ENCODE peak calls at places on chromosomes 16 and 17, in four cellular contexts. One of them, this sample, is unnamed. For H3K36me3, the result is how much of the 10 kb centered on the place peaks cover.

GRCh38 chr16:31223044-31223443 is 6.1 kb upstream of the PYDC1 start:
- DNase-seq in prostate gland: no peak
- DNase-seq in upper lobe of right lung: no peak
- DNase-seq in stomach: no peak
- DNase-seq in this sample: no peak

GRCh38 chr17:55225237-55225636 is 39.5 kb upstream of the HLF start:
- DNase-seq in prostate gland: no peak
- DNase-seq in stomach: no peak
- DNase-seq in upper lobe of right lung: no peak
- DNase-seq in this sample: no peak

GRCh38 chr16:86220552-86220951 is 289.8 kb upstream of the FOXF1 start:
- DNase-seq in upper lobe of right lung: no peak
- DNase-seq in prostate gland: no peak
- DNase-seq in stomach: peak
- DNase-seq in this sample: no peak

GRCh38 chr17:43992641-43993040 is 11.8 kb upstream of the NAGS start:
- DNase-seq in prostate gland: no peak
- DNase-seq in upper lobe of right lung: no peak
- DNase-seq in stomach: no peak
- DNase-seq in this sample: no peak

GRCh38 chr16:457732-458400 is 32.4 kb downstream of the RAB11FIP3 start:
- DNase-seq in stomach: no peak
- DNase-seq in prostate gland: no peak
- DNase-seq in upper lobe of right lung: no peak
- DNase-seq in this sample: no peak

GRCh38 chr17:78767806-78768205 is 14.3 kb downstream of the CYTH1 start:
- DNase-seq in upper lobe of right lung: no peak
- DNase-seq in stomach: no peak
- DNase-seq in prostate gland: peak
- DNase-seq in this sample: no peak

GRCh38 chr16:54801445-54801844 is 129.2 kb upstream of the IRX5 start:
- DNase-seq in upper lobe of right lung: no peak
- DNase-seq in prostate gland: no peak
- DNase-seq in stomach: no peak
- DNase-seq in this sample: no peak

GRCh38 chr17:59783221-59784016 is 76.0 kb downstream of the VMP1 start:
- DNase-seq in prostate gland: no peak
- DNase-seq in stomach: no peak
- DNase-seq in upper lobe of right lung: no peak
- DNase-seq in this sample: no peak

GRCh38 chr17:76199466-76199865 is 40.8 kb downstream of the RNF157 start:
- DNase-seq in stomach: no peak
- DNase-seq in upper lobe of right lung: no peak
- DNase-seq in prostate gland: no peak
- DNase-seq in this sample: no peak

GRCh38 chr16:87406495-87407088 is 14.5 kb downstream of the MAP1LC3B start:
- DNase-seq in prostate gland: no peak
- DNase-seq in upper lobe of right lung: peak
- DNase-seq in stomach: no peak
- DNase-seq in this sample: no peak

GRCh38 chr16:55333690-55334089 is 9.7 kb downstream of the IRX6 start:
- DNase-seq in stomach: no peak
- DNase-seq in prostate gland: no peak
- DNase-seq in upper lobe of right lung: no peak
- DNase-seq in this sample: no peak

DNA sequence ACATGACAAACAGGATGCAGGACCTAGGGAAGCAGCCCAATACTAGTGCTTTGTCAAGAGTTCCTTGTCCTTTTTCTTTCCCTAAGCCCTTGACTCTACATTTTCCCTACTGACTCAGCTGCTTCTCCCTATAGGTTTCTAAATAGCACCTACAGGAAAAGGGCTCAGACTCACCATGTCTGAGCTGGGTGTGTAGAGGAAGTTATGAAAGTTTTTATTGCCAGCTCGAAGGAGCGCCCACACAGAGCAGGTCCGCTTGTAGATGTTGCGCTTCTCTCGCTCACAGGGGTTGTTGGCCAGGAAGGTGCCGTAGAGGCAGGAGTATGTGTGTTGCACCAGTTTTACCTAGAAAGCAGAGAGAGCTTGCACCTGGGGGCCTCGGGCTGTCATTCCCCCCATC is 10.6 kb downstream of the MTMR4 start:
- DNase-seq in upper lobe of right lung: no peak
- DNase-seq in prostate gland: no peak
- DNase-seq in stomach: no peak
- DNase-seq in this sample: no peak
- H3K36me3 ChIP-seq in upper lobe of right lung: half or more
- H3K36me3 ChIP-seq in prostate gland: under half
- H3K36me3 ChIP-seq in stomach: half or more
- H3K36me3 ChIP-seq in this sample: half or more

GRCh38 chr17:40068129-40068581 is 5.4 kb downstream of the THRA start:
- DNase-seq in stomach: no peak
- DNase-seq in prostate gland: no peak
- DNase-seq in upper lobe of right lung: no peak
- DNase-seq in this sample: no peak
- H3K4me3 ChIP-seq in stomach: peak
- H3K4me3 ChIP-seq in prostate gland: no peak
- H3K4me3 ChIP-seq in upper lobe of right lung: peak
- H3K4me3 ChIP-seq in this sample: no peak

GRCh38 chr17:8372422-8372821 is 4.1 kb downstream of the KRABD2 start:
- DNase-seq in prostate gland: no peak
- DNase-seq in upper lobe of right lung: no peak
- DNase-seq in stomach: no peak
- DNase-seq in this sample: no peak

GRCh38 chr17:8371786-8372185 is 4.7 kb downstream of the KRABD2 start:
- DNase-seq in stomach: no peak
- DNase-seq in prostate gland: no peak
- DNase-seq in upper lobe of right lung: no peak
- DNase-seq in this sample: no peak

GRCh38 chr17:8376302-8377067 is at the start of gene KRABD2:
- DNase-seq in upper lobe of right lung: peak
- DNase-seq in prostate gland: peak
- DNase-seq in stomach: peak
- DNase-seq in this sample: peak

GRCh38 chr17:8377422-8377821 is 918 bp upstream of the KRABD2 start:
- DNase-seq in stomach: no peak
- DNase-seq in prostate gland: no peak
- DNase-seq in upper lobe of right lung: no peak
- DNase-seq in this sample: no peak

DNA sequence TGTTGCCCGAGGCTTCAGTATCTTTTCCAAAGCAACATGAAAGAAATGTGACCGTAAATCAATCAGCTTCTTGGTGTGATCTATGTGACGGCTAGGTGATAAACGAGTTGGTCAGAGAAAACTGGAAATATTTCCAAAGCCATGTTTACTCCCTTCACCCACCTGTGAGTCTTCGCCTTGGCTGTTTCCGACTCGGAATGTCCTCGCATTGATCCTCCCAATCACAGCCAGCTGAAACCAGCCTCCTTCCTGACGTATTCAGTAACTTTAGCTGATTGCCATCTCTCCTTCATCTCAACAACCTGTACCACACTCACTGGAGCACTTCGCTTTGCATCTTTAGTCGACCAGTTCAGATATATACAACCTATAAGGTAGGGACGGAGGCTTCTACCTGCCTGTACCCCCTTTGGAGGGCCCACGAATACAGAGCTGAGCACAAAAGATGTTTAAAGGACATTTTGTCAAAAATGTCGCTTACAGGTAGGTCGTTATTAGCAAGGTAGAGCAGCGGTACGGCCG is 705 bp downstream of the KRABD2 start:
- DNase-seq in prostate gland: peak
- DNase-seq in stomach: no peak
- DNase-seq in upper lobe of right lung: no peak
- DNase-seq in this sample: no peak
- H3K27ac ChIP-seq in prostate gland: peak
- H3K27ac ChIP-seq in stomach: peak
- H3K27ac ChIP-seq in upper lobe of right lung: peak
- H3K27ac ChIP-seq in this sample: no peak

DNA sequence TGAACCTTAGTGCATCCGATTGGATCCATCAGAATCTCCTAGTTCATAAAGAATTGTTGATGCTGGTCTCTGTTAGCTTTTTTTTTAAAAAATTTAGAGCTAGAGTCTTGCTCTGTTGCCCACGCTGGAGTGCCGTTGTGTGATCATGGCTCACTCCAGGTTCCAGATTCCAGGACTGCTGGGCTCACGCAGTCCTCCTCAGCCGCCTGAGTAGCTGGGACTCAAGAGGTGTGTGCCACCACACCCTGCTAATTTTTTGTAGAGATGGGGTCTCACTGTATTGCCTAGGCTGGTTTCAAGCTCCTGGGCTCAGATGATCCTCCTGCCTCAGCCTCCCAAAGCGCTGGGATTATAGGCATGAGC is 8.0 kb downstream of the TCF25 start:
- DNase-seq in upper lobe of right lung: no peak
- DNase-seq in stomach: no peak
- DNase-seq in prostate gland: no peak
- DNase-seq in this sample: no peak
- H3K36me3 ChIP-seq in upper lobe of right lung: half or more
- H3K36me3 ChIP-seq in stomach: half or more
- H3K36me3 ChIP-seq in prostate gland: under half
- H3K36me3 ChIP-seq in this sample: half or more

DNA sequence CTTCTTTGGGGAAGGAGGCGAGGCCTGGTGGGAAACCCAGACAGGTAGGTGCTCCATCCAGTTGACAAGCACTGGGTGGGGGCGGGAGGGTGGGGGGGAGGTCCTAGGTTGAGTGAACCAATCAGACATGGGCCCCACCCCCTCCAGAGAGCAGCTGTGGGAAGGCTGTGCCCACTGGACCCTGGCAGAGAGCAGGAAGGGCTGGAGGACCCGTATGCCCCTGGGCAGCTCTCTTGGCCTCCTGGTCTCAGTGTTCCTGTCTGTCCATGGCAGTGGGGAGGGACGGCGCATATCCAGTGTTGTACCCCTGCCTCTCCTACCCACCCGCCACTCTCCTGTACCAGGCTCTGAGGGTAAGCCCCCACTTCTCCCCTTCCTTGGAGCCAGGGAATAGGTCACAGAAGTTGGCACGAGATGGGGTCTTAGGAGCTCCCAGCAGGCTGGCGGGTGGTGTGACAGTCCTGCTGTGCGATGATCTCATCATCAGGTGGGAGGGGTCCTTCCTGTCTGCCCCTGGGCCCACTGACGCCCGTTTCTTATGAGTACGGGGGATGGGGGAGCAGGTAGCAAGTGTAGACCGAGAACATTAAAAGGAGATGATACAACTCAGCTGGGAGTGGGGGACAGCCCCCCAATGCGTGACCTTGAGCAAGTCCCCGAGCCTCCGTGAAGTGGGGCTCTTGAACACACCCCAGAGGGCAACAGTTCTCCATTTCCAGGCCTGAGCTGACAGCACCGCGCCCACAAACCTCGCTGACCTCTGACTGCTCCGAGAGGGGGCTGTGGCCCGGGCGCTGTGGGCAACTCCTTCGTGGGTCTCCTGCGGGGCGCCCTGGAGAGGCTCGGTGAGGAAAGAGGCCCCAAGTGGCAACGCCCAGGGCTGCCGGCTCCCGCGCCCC is 1.2 kb upstream of the ZFPM1 start:
- DNase-seq in stomach: no peak
- DNase-seq in prostate gland: no peak
- DNase-seq in upper lobe of right lung: no peak
- DNase-seq in this sample: no peak
- H3K4me3 ChIP-seq in stomach: peak
- H3K4me3 ChIP-seq in prostate gland: no peak
- H3K4me3 ChIP-seq in upper lobe of right lung: peak
- H3K4me3 ChIP-seq in this sample: no peak

GRCh38 chr17:74752822-74753401 is 4.5 kb downstream of the NHERF1 start:
- DNase-seq in prostate gland: no peak
- DNase-seq in stomach: no peak
- DNase-seq in upper lobe of right lung: no peak
- DNase-seq in this sample: no peak
- H3K27ac ChIP-seq in prostate gland: no peak
- H3K27ac ChIP-seq in stomach: peak
- H3K27ac ChIP-seq in upper lobe of right lung: no peak
- H3K27ac ChIP-seq in this sample: no peak

GRCh38 chr16:81550412-81550768 is 105.8 kb downstream of the CMIP start:
- DNase-seq in stomach: no peak
- DNase-seq in upper lobe of right lung: no peak
- DNase-seq in prostate gland: no peak
- DNase-seq in this sample: no peak

GRCh38 chr16:81548551-81548900 is 103.9 kb downstream of the CMIP start:
- DNase-seq in stomach: no peak
- DNase-seq in upper lobe of right lung: no peak
- DNase-seq in prostate gland: no peak
- DNase-seq in this sample: no peak

GRCh38 chr16:81549547-81550411 is 105.2 kb downstream of the CMIP start:
- DNase-seq in stomach: no peak
- DNase-seq in prostate gland: no peak
- DNase-seq in upper lobe of right lung: no peak
- DNase-seq in this sample: no peak

GRCh38 chr16:81547919-81548216 is 103.3 kb downstream of the CMIP start:
- DNase-seq in upper lobe of right lung: no peak
- DNase-seq in prostate gland: no peak
- DNase-seq in stomach: no peak
- DNase-seq in this sample: no peak

GRCh38 chr16:81548901-81549546 is 104.4 kb downstream of the CMIP start:
- DNase-seq in stomach: no peak
- DNase-seq in prostate gland: no peak
- DNase-seq in upper lobe of right lung: no peak
- DNase-seq in this sample: no peak
- H3K36me3 ChIP-seq in stomach: under half
- H3K36me3 ChIP-seq in prostate gland: under half
- H3K36me3 ChIP-seq in upper lobe of right lung: under half
- H3K36me3 ChIP-seq in this sample: under half